ENCODE peak calls at places on chromosomes 6 and 20, in five cellular contexts. V is uterus, N is neural progenitor cell, P is A549, E is right lobe of liver. X is an unnamed sample.

GRCh38 chr6:158002951-158003853 is 21.5 kb downstream of the SYNJ2 start:
- DNase-seq in V (peak; percentile 80), N (peak; percentile 50), P (no peak), E (no peak), X (no peak)

GRCh38 chr20:46206025-46206424 is 87.9 kb downstream of the CD40 start:
- DNase-seq in V (no peak), N (no peak), P (no peak), E (peak; percentile 61), X (no peak)

GRCh38 chr20:42923348-42923918 is 266.3 kb downstream of the PTPRT start:
- DNase-seq in V (no peak), N (no peak), P (no peak), E (no peak), X (no peak)

GRCh38 chr20:18506744-18507143 is 996 bp upstream of the SEC23B start:
- DNase-seq in V (no peak), N (no peak), P (no peak), E (no peak), X (no peak)

GRCh38 chr6:3260296-3260695 is 1.5 kb downstream of the PSMG4 start:
- DNase-seq in V (no peak), N (no peak), P (no peak), E (no peak), X (no peak)

GRCh38 chr20:1424336-1424735 is 31.5 kb upstream of the FKBP1A start:
- DNase-seq in V (no peak), N (no peak), P (no peak), E (no peak), X (no peak)

GRCh38 chr20:56702931-56703840 is 74.1 kb downstream of the TFAP2C start:
- DNase-seq in V (no peak), N (no peak), P (no peak), E (no peak), X (no peak)

GRCh38 chr6:141675957-141676356 is 456.8 kb upstream of the GJE1 start:
- DNase-seq in V (no peak), N (no peak), P (peak; percentile 1), E (no peak), X (no peak)

GRCh38 chr6:18136260-18136659 is 13.8 kb upstream of the NHLRC1 start:
- DNase-seq in V (no peak), N (no peak), P (no peak), E (no peak), X (no peak)

GRCh38 chr6:56765494-56765893 is 122.8 kb upstream of the DST start:
- DNase-seq in V (no peak), N (no peak), P (no peak), E (no peak), X (no peak)

GRCh38 chr6:28393912-28394662 is 5.5 kb downstream of the ZSCAN12 start:
- DNase-seq in V (no peak), N (peak; percentile 14), P (no peak), E (no peak), X (no peak)

GRCh38 chr6:137361701-137362100 is 132.5 kb downstream of the OLIG3 start:
- DNase-seq in V (no peak), N (no peak), P (no peak), E (no peak), X (no peak)

GRCh38 chr6:118504611-118505010 is 43.5 kb upstream of the PLN start:
- DNase-seq in V (no peak), N (no peak), P (no peak), E (no peak), X (no peak)

GRCh38 chr6:165556116-165556843 is 106.8 kb downstream of the PDE10A start:
- DNase-seq in V (no peak), N (no peak), P (peak; percentile 44), E (no peak), X (no peak)

GRCh38 chr6:75396005-75396800 is 97.4 kb downstream of the FILIP1 start:
- DNase-seq in V (no peak), N (no peak), P (no peak), E (no peak), X (no peak)

GRCh38 chr6:127117979-127118504 is 429 bp upstream of the RSPO3 start:
- DNase-seq in V (peak; percentile 63), N (peak; percentile 71), P (no peak), E (no peak), X (no peak)

GRCh38 chr6:138196142-138196738 is 22.1 kb downstream of the PBOV1 start:
- DNase-seq in V (no peak), N (no peak), P (no peak), E (no peak), X (no peak)

GRCh38 chr6:167766986-167767714 is 59.6 kb upstream of the AFDN start:
- DNase-seq in V (no peak), N (no peak), P (peak; percentile 17), E (no peak), X (no peak)

GRCh38 chr20:48387675-48388074 is 440.1 kb downstream of the PREX1 start:
- DNase-seq in V (no peak), N (no peak), P (no peak), E (no peak), X (no peak)

GRCh38 chr6:50791900-50792508 is 26.7 kb upstream of the TFAP2B start:
- DNase-seq in V (no peak), N (peak; percentile 79), P (peak; percentile 34), E (no peak), X (no peak)

GRCh38 chr20:19975901-19976300 is 41.3 kb upstream of the NAA20 start:
- DNase-seq in V (no peak), N (no peak), P (peak; percentile 40), E (no peak), X (no peak)

GRCh38 chr20:1816384-1817381 is 78.5 kb upstream of the SIRPA start:
- DNase-seq in V (no peak), N (peak; percentile 51), P (peak; percentile 55), E (peak; percentile 33), X (peak; percentile 1)

GRCh38 chr6:36722879-36723278 is 25.3 kb downstream of the RAB44 start:
- DNase-seq in V (no peak), N (no peak), P (no peak), E (peak; percentile 27), X (no peak)

GRCh38 chr20:52142801-52143200 is 48.8 kb downstream of the ZFP64 start:
- DNase-seq in V (no peak), N (no peak), P (no peak), E (no peak), X (no peak)

GRCh38 chr20:33832113-33832853 is 21.1 kb downstream of the CHMP4B start:
- DNase-seq in V (no peak), N (peak; percentile 61), P (no peak), E (no peak), X (no peak)
- H3K4me1 ChIP-seq in V (peaks cover 14% of the 10 kb centered on the region), N (peaks cover 23% of the 10 kb centered on the region), P (peaks cover 8% of the 10 kb centered on the region), E (peaks cover 54% of the 10 kb centered on the region), X (peaks cover 19% of the 10 kb centered on the region)

GRCh38 chr20:11917663-11918062 is at the start of gene BTBD3:
- DNase-seq in V (peak; percentile 58), N (peak; percentile 16), P (no peak), E (no peak), X (no peak)
- H3K4me3 ChIP-seq in V (peak within 1 kb of the TSS; percentile 29), N (no peak within 1 kb of the TSS), P (no peak within 1 kb of the TSS), E (peak within 1 kb of the TSS; percentile 9), X (no peak within 1 kb of the TSS)

GRCh38 chr6:110658621-110659211 is 156.6 kb downstream of the CDK19 start:
- DNase-seq in V (no peak), N (no peak), P (no peak), E (no peak), X (no peak)
- TF ChIP-seq CTCF in V (no peak), N (no peak), P (no peak), E (no peak), X (no peak)

DNA sequence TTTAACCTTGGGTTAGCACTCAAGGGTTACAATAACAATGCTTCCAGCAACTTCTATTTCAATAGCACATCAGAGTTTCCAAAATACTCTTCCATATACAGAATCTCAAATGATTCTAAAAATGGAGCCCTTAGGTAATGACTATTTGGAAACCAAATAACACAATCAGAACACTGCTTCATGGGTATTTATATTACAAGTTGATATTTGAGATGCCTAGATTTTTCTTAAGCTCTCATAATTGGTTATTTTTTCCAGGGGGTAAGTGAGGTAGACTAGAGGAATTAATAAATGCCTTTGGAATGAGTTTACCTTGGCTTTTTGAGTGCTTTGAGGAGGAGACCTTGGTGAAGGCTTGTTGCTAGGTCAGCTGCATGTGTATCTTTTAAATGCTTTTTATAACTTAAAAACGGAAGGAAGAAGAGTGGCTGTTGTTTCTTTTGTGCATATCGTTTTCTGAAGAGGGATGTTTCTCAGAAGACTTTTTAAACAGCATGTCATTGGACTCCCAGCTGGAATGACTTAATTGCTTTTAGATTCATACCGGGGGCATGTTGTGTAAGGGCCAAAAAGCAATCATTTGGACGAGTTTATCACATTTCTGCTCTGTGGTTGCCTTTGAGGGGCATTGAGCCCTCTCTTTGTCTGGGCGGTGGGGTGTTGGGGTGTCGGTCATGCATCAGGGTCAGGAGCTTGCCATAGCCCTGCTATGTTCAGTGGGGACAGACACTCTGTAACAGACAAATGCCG is 186.0 kb downstream of the DTNBP1 start:
- DNase-seq in V (no peak), N (no peak), P (no peak), E (no peak), X (no peak)
- H3K4me1 ChIP-seq in V (no peaks in the 10 kb centered on the region), N (peaks cover 11% of the 10 kb centered on the region), P (peaks cover 4% of the 10 kb centered on the region), E (no peaks in the 10 kb centered on the region), X (peaks cover 8% of the 10 kb centered on the region)

GRCh38 chr6:14380421-14380820 is 262.8 kb downstream of the CD83 start:
- DNase-seq in V (no peak), N (peak; percentile 88), P (no peak), E (no peak), X (no peak)
- H3K4me3 ChIP-seq in V (no peak overlapping the region), N (peak overlapping the region; percentile 33), P (no peak overlapping the region), E (no peak overlapping the region), X (no peak overlapping the region)

GRCh38 chr20:58647162-58647813 is 3.8 kb upstream of the STX16 start:
- DNase-seq in V (no peak), N (no peak), P (no peak), E (no peak), X (no peak)
- TF ChIP-seq CTCF in V (no peak), N (no peak), P (no peak), E (no peak), X (no peak)

DNA sequence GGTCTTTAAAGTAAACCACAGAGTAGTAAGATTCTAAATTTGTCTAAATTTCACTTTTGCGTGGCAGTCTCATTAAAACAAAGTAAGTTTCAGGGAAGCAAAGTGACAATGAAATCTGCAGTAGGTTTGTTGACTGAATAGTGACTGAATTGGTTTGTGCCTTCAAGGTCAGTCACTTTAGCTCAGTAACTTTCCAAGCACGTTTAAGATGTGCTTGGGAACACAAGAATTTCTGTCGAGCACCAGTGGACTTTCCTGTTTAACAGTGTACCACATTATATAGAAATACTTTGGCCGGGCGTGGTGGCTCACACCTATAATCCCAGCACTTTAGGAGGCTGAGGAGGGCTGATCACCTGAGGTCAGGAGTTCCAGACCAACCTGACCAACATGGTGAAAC is 1.7 kb upstream of the CD24 start:
- DNase-seq in V (no peak), N (no peak), P (no peak), E (no peak), X (no peak)
- H3K4me1 ChIP-seq in V (no peaks in the 10 kb centered on the region), N (peaks cover 16% of the 10 kb centered on the region), P (peaks cover 18% of the 10 kb centered on the region), E (peaks cover 10% of the 10 kb centered on the region), X (peaks cover 13% of the 10 kb centered on the region)

X was measured in CD8-positive, alpha-beta T cell.